ENCODE peak calls at places on chromosomes 2 and 18, in ten cellular contexts. One of them, this sample, is unnamed.

GRCh38 chr2:1748176-1748740 is 3.9 kb upstream of the PXDN start:
- DNase-seq in amniotic stem cell: no peak
- DNase-seq in NB4: no peak
- DNase-seq in adrenal gland: no peak
- DNase-seq in pulmonary artery endothelial cell: no peak
- DNase-seq in iris pigment epithelial cell: no peak
- DNase-seq in left ventricle myocardium superior: no peak
- DNase-seq in stimulated activated CD8-positive, alpha-beta memory T cell treated with anti-CD3 and anti-CD28 coated beads, Interleukin-15, amount 100 ng/mL, for 24 hours: no peak
- DNase-seq in fibroblast of gingiva: no peak
- DNase-seq in mammary epithelial cell: no peak
- DNase-seq in this sample: peak

GRCh38 chr2:71513096-71513495 is 59.7 kb downstream of the DYSF start:
- DNase-seq in amniotic stem cell: no peak
- DNase-seq in NB4: no peak
- DNase-seq in adrenal gland: no peak
- DNase-seq in pulmonary artery endothelial cell: no peak
- DNase-seq in iris pigment epithelial cell: no peak
- DNase-seq in left ventricle myocardium superior: no peak
- DNase-seq in stimulated activated CD8-positive, alpha-beta memory T cell treated with anti-CD3 and anti-CD28 coated beads, Interleukin-15, amount 100 ng/mL, for 24 hours: no peak
- DNase-seq in fibroblast of gingiva: no peak
- DNase-seq in mammary epithelial cell: no peak
- DNase-seq in this sample: no peak

GRCh38 chr18:26317353-26317865 is 91.2 kb downstream of the TAF4B start:
- DNase-seq in amniotic stem cell: no peak
- DNase-seq in NB4: no peak
- DNase-seq in adrenal gland: no peak
- DNase-seq in pulmonary artery endothelial cell: no peak
- DNase-seq in iris pigment epithelial cell: peak
- DNase-seq in left ventricle myocardium superior: no peak
- DNase-seq in stimulated activated CD8-positive, alpha-beta memory T cell treated with anti-CD3 and anti-CD28 coated beads, Interleukin-15, amount 100 ng/mL, for 24 hours: no peak
- DNase-seq in fibroblast of gingiva: peak
- DNase-seq in mammary epithelial cell: no peak
- DNase-seq in this sample: no peak

GRCh38 chr2:54341656-54342055 is 85.6 kb upstream of the TSPYL6 start:
- DNase-seq in amniotic stem cell: no peak
- DNase-seq in NB4: no peak
- DNase-seq in adrenal gland: no peak
- DNase-seq in pulmonary artery endothelial cell: no peak
- DNase-seq in iris pigment epithelial cell: peak
- DNase-seq in left ventricle myocardium superior: no peak
- DNase-seq in stimulated activated CD8-positive, alpha-beta memory T cell treated with anti-CD3 and anti-CD28 coated beads, Interleukin-15, amount 100 ng/mL, for 24 hours: no peak
- DNase-seq in fibroblast of gingiva: no peak
- DNase-seq in mammary epithelial cell: no peak
- DNase-seq in this sample: no peak

GRCh38 chr2:216423071-216423470 is 10.8 kb downstream of the SMARCAL1 start:
- DNase-seq in amniotic stem cell: no peak
- DNase-seq in NB4: no peak
- DNase-seq in adrenal gland: no peak
- DNase-seq in pulmonary artery endothelial cell: no peak
- DNase-seq in iris pigment epithelial cell: no peak
- DNase-seq in left ventricle myocardium superior: no peak
- DNase-seq in stimulated activated CD8-positive, alpha-beta memory T cell treated with anti-CD3 and anti-CD28 coated beads, Interleukin-15, amount 100 ng/mL, for 24 hours: no peak
- DNase-seq in fibroblast of gingiva: no peak
- DNase-seq in mammary epithelial cell: no peak
- DNase-seq in this sample: no peak

GRCh38 chr2:33013684-33014110 is 66.9 kb downstream of the LTBP1 start:
- DNase-seq in amniotic stem cell: no peak
- DNase-seq in NB4: no peak
- DNase-seq in adrenal gland: no peak
- DNase-seq in pulmonary artery endothelial cell: no peak
- DNase-seq in iris pigment epithelial cell: peak
- DNase-seq in left ventricle myocardium superior: no peak
- DNase-seq in stimulated activated CD8-positive, alpha-beta memory T cell treated with anti-CD3 and anti-CD28 coated beads, Interleukin-15, amount 100 ng/mL, for 24 hours: no peak
- DNase-seq in fibroblast of gingiva: no peak
- DNase-seq in mammary epithelial cell: peak
- DNase-seq in this sample: no peak

GRCh38 chr18:48934708-48935432 is 15.9 kb downstream of the SMAD7 start:
- DNase-seq in amniotic stem cell: no peak
- DNase-seq in NB4: peak
- DNase-seq in adrenal gland: peak
- DNase-seq in pulmonary artery endothelial cell: no peak
- DNase-seq in iris pigment epithelial cell: peak
- DNase-seq in left ventricle myocardium superior: peak
- DNase-seq in stimulated activated CD8-positive, alpha-beta memory T cell treated with anti-CD3 and anti-CD28 coated beads, Interleukin-15, amount 100 ng/mL, for 24 hours: no peak
- DNase-seq in fibroblast of gingiva: no peak
- DNase-seq in mammary epithelial cell: no peak
- DNase-seq in this sample: peak

GRCh38 chr2:99488587-99488998 is 1.2 kb downstream of the REV1 start:
- DNase-seq in amniotic stem cell: no peak
- DNase-seq in NB4: peak
- DNase-seq in adrenal gland: no peak
- DNase-seq in pulmonary artery endothelial cell: no peak
- DNase-seq in iris pigment epithelial cell: peak
- DNase-seq in left ventricle myocardium superior: no peak
- DNase-seq in stimulated activated CD8-positive, alpha-beta memory T cell treated with anti-CD3 and anti-CD28 coated beads, Interleukin-15, amount 100 ng/mL, for 24 hours: no peak
- DNase-seq in fibroblast of gingiva: peak
- DNase-seq in mammary epithelial cell: peak
- DNase-seq in this sample: no peak

GRCh38 chr2:77713412-77713811 is 191.2 kb upstream of the LRRTM4 start:
- DNase-seq in amniotic stem cell: no peak
- DNase-seq in NB4: no peak
- DNase-seq in adrenal gland: no peak
- DNase-seq in pulmonary artery endothelial cell: no peak
- DNase-seq in iris pigment epithelial cell: no peak
- DNase-seq in left ventricle myocardium superior: no peak
- DNase-seq in stimulated activated CD8-positive, alpha-beta memory T cell treated with anti-CD3 and anti-CD28 coated beads, Interleukin-15, amount 100 ng/mL, for 24 hours: no peak
- DNase-seq in fibroblast of gingiva: no peak
- DNase-seq in mammary epithelial cell: no peak
- DNase-seq in this sample: no peak

GRCh38 chr2:234203135-234203984 is 152.9 kb downstream of the SPP2 start:
- DNase-seq in amniotic stem cell: peak
- DNase-seq in NB4: no peak
- DNase-seq in adrenal gland: peak
- DNase-seq in pulmonary artery endothelial cell: peak
- DNase-seq in iris pigment epithelial cell: peak
- DNase-seq in left ventricle myocardium superior: no peak
- DNase-seq in stimulated activated CD8-positive, alpha-beta memory T cell treated with anti-CD3 and anti-CD28 coated beads, Interleukin-15, amount 100 ng/mL, for 24 hours: no peak
- DNase-seq in fibroblast of gingiva: peak
- DNase-seq in mammary epithelial cell: peak
- DNase-seq in this sample: no peak

GRCh38 chr2:189698020-189698887 is 23.8 kb downstream of the ANKAR start:
- DNase-seq in amniotic stem cell: peak
- DNase-seq in NB4: peak
- DNase-seq in adrenal gland: peak
- DNase-seq in pulmonary artery endothelial cell: no peak
- DNase-seq in iris pigment epithelial cell: peak
- DNase-seq in left ventricle myocardium superior: no peak
- DNase-seq in stimulated activated CD8-positive, alpha-beta memory T cell treated with anti-CD3 and anti-CD28 coated beads, Interleukin-15, amount 100 ng/mL, for 24 hours: no peak
- DNase-seq in fibroblast of gingiva: peak
- DNase-seq in mammary epithelial cell: peak
- DNase-seq in this sample: no peak